ENCODE peak calls at places on chromosome 19, in seven cellular contexts. F, O, E, V, G, A and W are unnamed samples.

GRCh38 chr19:10290876-10291553 is 1.3 kb downstream of the ICAM5 start:
- DNase-seq in F (no peak), O (peak), E (no peak), V (peak), G (peak), A (peak), W (no peak)

GRCh38 chr19:55117063-55117635 is 288 bp downstream of the PPP1R12C start:
- DNase-seq in F (no peak), O (no peak), E (no peak), V (no peak), G (no peak), A (no peak), W (no peak)

GRCh38 chr19:35644987-35645679 is 3.0 kb upstream of the COX6B1 start:
- DNase-seq in F (no peak), O (peak), E (no peak), V (peak), G (peak), A (peak), W (peak)

GRCh38 chr19:15464394-15465385 is at the start of gene RASAL3:
- DNase-seq in F (no peak), O (no peak), E (no peak), V (peak), G (no peak), A (no peak), W (no peak)

GRCh38 chr19:33693678-33694077 is 71.9 kb downstream of the CHST8 start:
- DNase-seq in F (no peak), O (no peak), E (no peak), V (no peak), G (no peak), A (no peak), W (no peak)

GRCh38 chr19:46372901-46373572 is 26.1 kb downstream of the PPP5C start:
- DNase-seq in F (no peak), O (peak), E (no peak), V (no peak), G (no peak), A (peak), W (no peak)

GRCh38 chr19:8302357-8302691 is 5.8 kb downstream of the CD320 start:
- DNase-seq in F (no peak), O (no peak), E (no peak), V (no peak), G (no peak), A (no peak), W (peak)

GRCh38 chr19:40539070-40539469 is 37.6 kb upstream of the SHKBP1 start:
- DNase-seq in F (no peak), O (peak), E (no peak), V (no peak), G (no peak), A (no peak), W (no peak)

GRCh38 chr19:9878511-9879196 is 43.5 kb downstream of the PIN1 start:
- DNase-seq in F (no peak), O (peak), E (no peak), V (no peak), G (peak), A (no peak), W (no peak)

GRCh38 chr19:12578641-12579040 is 27.4 kb upstream of the ZNF564 start:
- DNase-seq in F (no peak), O (no peak), E (no peak), V (no peak), G (no peak), A (no peak), W (no peak)

GRCh38 chr19:16096281-16096855 is 15.3 kb upstream of the RAB8A start:
- DNase-seq in F (no peak), O (peak), E (no peak), V (no peak), G (no peak), A (no peak), W (no peak)

GRCh38 chr19:53409505-53410204 is 14.7 kb downstream of the ZNF765 start:
- DNase-seq in F (no peak), O (no peak), E (no peak), V (no peak), G (no peak), A (no peak), W (no peak)

GRCh38 chr19:662207-662961 is 630 bp downstream of the RNF126 start:
- DNase-seq in F (no peak), O (peak), E (no peak), V (peak), G (peak), A (peak), W (no peak)

GRCh38 chr19:40398417-40399056 is 8.6 kb upstream of the HIPK4 start:
- DNase-seq in F (no peak), O (no peak), E (no peak), V (peak), G (no peak), A (no peak), W (peak)

GRCh38 chr19:41595258-41595889 is 19.4 kb downstream of the CEACAM21 start:
- DNase-seq in F (peak), O (peak), E (no peak), V (peak), G (peak), A (peak), W (peak)

GRCh38 chr19:720691-721160 is 12.0 kb downstream of the PALM start:
- DNase-seq in F (no peak), O (no peak), E (peak), V (no peak), G (no peak), A (no peak), W (no peak)

GRCh38 chr19:3782903-3783302 is 3.3 kb downstream of the MATK start:
- DNase-seq in F (no peak), O (no peak), E (no peak), V (no peak), G (no peak), A (no peak), W (no peak)

GRCh38 chr19:14091086-14091884 is 734 bp upstream of the SAMD1 start:
- DNase-seq in F (no peak), O (peak), E (peak), V (peak), G (peak), A (peak), W (no peak)

GRCh38 chr19:46383171-46383815 is 30.1 kb downstream of the CCDC8 start:
- DNase-seq in F (no peak), O (no peak), E (no peak), V (no peak), G (no peak), A (no peak), W (no peak)

GRCh38 chr19:13195678-13196077 is 45.5 kb downstream of the IER2 start:
- DNase-seq in F (no peak), O (no peak), E (no peak), V (peak), G (no peak), A (no peak), W (no peak)

GRCh38 chr19:1624458-1624857 is 19.2 kb upstream of the UQCR11 start:
- DNase-seq in F (no peak), O (peak), E (no peak), V (peak), G (peak), A (peak), W (peak)

GRCh38 chr19:43372462-43372861 is 19.0 kb downstream of the CD177 start:
- DNase-seq in F (no peak), O (no peak), E (no peak), V (no peak), G (no peak), A (no peak), W (no peak)

GRCh38 chr19:54416695-54417491 is 1.6 kb downstream of the TTYH1 start:
- DNase-seq in F (no peak), O (no peak), E (no peak), V (no peak), G (no peak), A (no peak), W (no peak)

GRCh38 chr19:3047307-3048189 is 14.7 kb downstream of the TLE5 start:
- DNase-seq in F (no peak), O (peak), E (no peak), V (peak), G (peak), A (peak), W (peak)

GRCh38 chr19:55657004-55657747 is 2.3 kb downstream of the U2AF2 start:
- DNase-seq in F (no peak), O (peak), E (no peak), V (no peak), G (no peak), A (peak), W (no peak)

GRCh38 chr19:49676136-49676689 is 858 bp upstream of the PRMT1 start:
- DNase-seq in F (no peak), O (peak), E (no peak), V (no peak), G (peak), A (peak), W (peak)

GRCh38 chr19:16887353-16888265 is 1.2 kb upstream of the F2RL3 start:
- DNase-seq in F (no peak), O (no peak), E (no peak), V (no peak), G (no peak), A (no peak), W (no peak)